ENCODE peak calls at places on chromosomes 7 and 10, in five cellular contexts. A is suprapubic skin, X is fibroblast of mammary gland, I is GM20000, E is left lung. G is an unnamed sample.

GRCh38 chr7:109793-110556 is 82.4 kb upstream of the FAM20C start:
- DNase-seq in A (no peak), X (no peak), I (no peak), E (peak), G (no peak)

GRCh38 chr10:3469639-3470020 is 297.0 kb upstream of the PITRM1 start:
- DNase-seq in A (no peak), X (peak), I (no peak), E (no peak), G (no peak)

GRCh38 chr10:119412244-119412750 is 130.2 kb downstream of the RGS10 start:
- DNase-seq in A (no peak), X (peak), I (no peak), E (peak), G (no peak)

GRCh38 chr7:100433276-100433591 is 3.1 kb downstream of the PPP1R35 start:
- DNase-seq in A (no peak), X (no peak), I (no peak), E (no peak), G (no peak)

GRCh38 chr7:36526720-36527548 is 137.3 kb downstream of the ANLN start:
- DNase-seq in A (no peak), X (peak), I (peak), E (no peak), G (no peak)

GRCh38 chr10:96740579-96741281 is 20.4 kb upstream of the PIK3AP1 start:
- DNase-seq in A (peak), X (no peak), I (no peak), E (peak), G (no peak)

GRCh38 chr10:63667596-63667995 is 146.4 kb downstream of the REEP3 start:
- DNase-seq in A (no peak), X (peak), I (no peak), E (no peak), G (no peak)

GRCh38 chr7:30934225-30934624 is 22.6 kb downstream of the AQP1 start:
- DNase-seq in A (no peak), X (no peak), I (no peak), E (peak), G (no peak)

GRCh38 chr10:33498354-33498753 is 163.9 kb upstream of the NRP1 start:
- DNase-seq in A (no peak), X (no peak), I (no peak), E (no peak), G (no peak)

GRCh38 chr7:106243893-106244292 is 40.9 kb downstream of the NAMPT start:
- DNase-seq in A (no peak), X (peak), I (no peak), E (no peak), G (no peak)

GRCh38 chr7:80018941-80019808 is 115.5 kb upstream of the GNAI1 start:
- DNase-seq in A (no peak), X (peak), I (peak), E (no peak), G (no peak)

GRCh38 chr7:7707756-7708310 is 10.6 kb downstream of the RPA3 start:
- DNase-seq in A (no peak), X (no peak), I (no peak), E (no peak), G (no peak)

GRCh38 chr10:50310560-50311174 is 59.4 kb upstream of the ASAH2 start:
- DNase-seq in A (no peak), X (peak), I (no peak), E (no peak), G (no peak)

GRCh38 chr7:22576941-22577927 is 77.2 kb upstream of the STEAP1B start:
- DNase-seq in A (no peak), X (peak), I (no peak), E (no peak), G (no peak)

GRCh38 chr7:70417061-70417655 is 714.8 kb upstream of the GALNT17 start:
- DNase-seq in A (no peak), X (no peak), I (no peak), E (no peak), G (no peak)

GRCh38 chr7:6026011-6026819 is 5.0 kb upstream of the ANKRD61 start:
- DNase-seq in A (peak), X (peak), I (peak), E (peak), G (no peak)

GRCh38 chr10:34628174-34628802 is 186.8 kb downstream of the PARD3 start:
- DNase-seq in A (no peak), X (peak), I (no peak), E (no peak), G (no peak)

GRCh38 chr10:73774637-73775036 is 7.2 kb upstream of the CHCHD1 start:
- DNase-seq in A (no peak), X (peak), I (peak), E (no peak), G (no peak)

GRCh38 chr7:74410772-74411171 is 42.9 kb upstream of the GTF2IRD1 start:
- DNase-seq in A (no peak), X (no peak), I (no peak), E (peak), G (no peak)

GRCh38 chr7:139654270-139655181 is 123.3 kb downstream of the HIPK2 start:
- DNase-seq in A (no peak), X (no peak), I (no peak), E (no peak), G (no peak)

GRCh38 chr7:223118-223800 is 30.9 kb downstream of the FAM20C start:
- DNase-seq in A (no peak), X (peak), I (no peak), E (no peak), G (no peak)

GRCh38 chr10:125709553-125710266 is 9.8 kb upstream of the EDRF1 start:
- DNase-seq in A (no peak), X (no peak), I (no peak), E (no peak), G (no peak)

GRCh38 chr7:68216046-68216445 is 1219.4 kb downstream of the TYW1 start:
- DNase-seq in A (no peak), X (no peak), I (no peak), E (no peak), G (no peak)

GRCh38 chr7:108442039-108442568 is 14.1 kb downstream of the NRCAM start:
- DNase-seq in A (no peak), X (peak), I (no peak), E (no peak), G (no peak)

GRCh38 chr7:140896996-140897395 is 27.7 kb downstream of the BRAF start:
- DNase-seq in A (no peak), X (no peak), I (no peak), E (no peak), G (no peak)

GRCh38 chr7:134828361-134828760 is 48.9 kb downstream of the CALD1 start:
- DNase-seq in A (no peak), X (peak), I (no peak), E (no peak), G (no peak)

GRCh38 chr10:128576916-128577670 is 450.9 kb upstream of the MKI67 start:
- DNase-seq in A (no peak), X (peak), I (no peak), E (no peak), G (no peak)

GRCh38 chr10:71342850-71343773 is 24.1 kb downstream of the SLC29A3 start:
- DNase-seq in A (no peak), X (peak), I (no peak), E (no peak), G (no peak)

GRCh38 chr10:123570898-123571515 is 95.1 kb upstream of the GPR26 start:
- DNase-seq in A (peak), X (no peak), I (no peak), E (no peak), G (no peak)

GRCh38 chr7:123598657-123599056 is 3.0 kb upstream of the ASB15 start:
- DNase-seq in A (no peak), X (no peak), I (no peak), E (no peak), G (no peak)

GRCh38 chr10:32207544-32207943 is 139.4 kb downstream of the EPC1 start:
- DNase-seq in A (no peak), X (peak), I (peak), E (no peak), G (no peak)

GRCh38 chr10:32210306-32211045 is 136.5 kb downstream of the EPC1 start:
- DNase-seq in A (no peak), X (peak), I (no peak), E (peak), G (no peak)

GRCh38 chr10:32205666-32206065 is 141.3 kb downstream of the EPC1 start:
- DNase-seq in A (no peak), X (no peak), I (no peak), E (no peak), G (no peak)

GRCh38 chr10:32211046-32211363 is 136.0 kb downstream of the EPC1 start:
- DNase-seq in A (no peak), X (no peak), I (no peak), E (no peak), G (no peak)
- TF ChIP-seq CTCF in A (no peak), X (no peak), I (no peak), E (no peak), G (peak)

DNA sequence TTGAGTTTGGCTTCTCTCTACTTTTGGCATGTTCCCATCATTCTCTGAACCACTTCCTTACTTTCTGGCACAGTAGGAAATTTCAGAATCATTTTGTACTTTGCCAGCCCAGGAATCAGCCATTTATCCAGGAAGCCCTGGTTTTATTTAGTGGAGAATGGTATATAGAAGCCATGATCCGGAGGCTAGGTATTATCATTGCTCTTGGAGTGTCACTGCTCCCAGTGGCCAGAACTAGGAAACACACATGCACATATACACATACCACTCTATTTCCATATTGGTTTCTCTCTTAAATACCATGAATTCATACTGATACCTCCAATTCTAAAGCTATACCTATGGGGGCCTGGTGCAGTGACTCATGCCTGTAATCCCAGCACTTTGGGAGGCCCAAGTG is 36.3 kb downstream of the SUFU start:
- DNase-seq in A (no peak), X (peak), I (peak), E (no peak), G (no peak)
- TF ChIP-seq CTCF in A (peak), X (peak), I (no peak), E (peak), G (peak)

DNA sequence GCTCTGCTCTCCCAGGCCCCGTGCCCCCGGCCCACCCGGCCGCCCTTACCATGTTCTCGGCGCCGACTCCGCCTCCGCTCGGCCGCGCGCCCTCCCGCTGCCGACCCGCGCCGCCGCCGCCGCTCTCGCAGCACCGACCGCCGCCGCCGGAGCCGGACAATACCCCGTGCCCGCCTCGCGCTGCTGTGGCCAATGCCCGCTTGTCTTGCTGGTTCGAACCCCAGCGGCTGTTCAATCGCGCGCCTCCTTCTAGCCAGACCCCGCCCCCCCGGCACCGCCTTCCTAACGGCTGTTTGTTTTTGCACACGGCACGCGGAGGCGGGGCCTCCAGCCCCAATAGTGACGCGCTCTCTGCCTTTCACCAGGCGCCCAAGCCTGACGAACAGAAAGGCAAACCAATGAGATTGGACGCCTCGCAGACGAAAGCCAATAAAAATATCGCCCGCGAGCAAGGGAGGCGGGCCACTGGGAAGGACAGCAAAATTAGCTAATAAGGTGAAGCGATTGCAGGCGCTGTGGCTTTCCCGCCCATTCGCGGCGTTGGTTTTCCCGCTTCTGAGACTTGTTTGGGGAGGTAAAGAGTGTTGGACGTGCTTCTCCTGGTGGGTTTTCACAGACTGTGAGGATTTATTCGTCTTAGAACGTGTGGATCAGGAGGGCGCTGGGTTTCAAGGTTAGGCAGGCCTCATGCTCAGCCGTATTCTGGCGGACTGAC is at the start of gene H2AZ2:
- DNase-seq in A (peak), X (peak), I (peak), E (peak), G (peak)
- TF ChIP-seq CTCF in A (no peak), X (no peak), I (no peak), E (peak), G (peak)

GRCh38 chr10:91759581-91759986 is 38.6 kb upstream of the TNKS2 start:
- DNase-seq in A (no peak), X (peak), I (no peak), E (no peak), G (no peak)

GRCh38 chr10:91762878-91763277 is 35.3 kb upstream of the TNKS2 start:
- DNase-seq in A (no peak), X (no peak), I (no peak), E (no peak), G (no peak)

GRCh38 chr10:91756286-91756685 is 41.9 kb upstream of the TNKS2 start:
- DNase-seq in A (no peak), X (peak), I (no peak), E (no peak), G (no peak)

GRCh38 chr10:91758303-91759146 is 39.7 kb upstream of the TNKS2 start:
- DNase-seq in A (no peak), X (peak), I (peak), E (no peak), G (no peak)
- TF ChIP-seq CTCF in A (peak), X (peak), I (no peak), E (peak), G (peak)

GRCh38 chr7:149494738-149495368 is 2.8 kb downstream of the ZNF746 start:
- DNase-seq in A (no peak), X (peak), I (no peak), E (no peak), G (no peak)

GRCh38 chr7:149490083-149490482 is 7.5 kb downstream of the ZNF746 start:
- DNase-seq in A (no peak), X (no peak), I (no peak), E (peak), G (no peak)

GRCh38 chr7:149493366-149493765 is 4.2 kb downstream of the ZNF746 start:
- DNase-seq in A (no peak), X (no peak), I (no peak), E (no peak), G (no peak)

GRCh38 chr7:149489391-149490024 is 8.1 kb downstream of the ZNF746 start:
- DNase-seq in A (no peak), X (peak), I (no peak), E (peak), G (no peak)
- TF ChIP-seq CTCF in A (no peak), X (peak), I (no peak), E (no peak), G (no peak)